ENCODE peak calls at places on chromosomes 11 and 22, in nine cellular contexts. T is NB4, S is SK-N-SH, H is A549, J is HepG2, U is K562, G is HCT116, X is GM12878, P is H1. A is an unnamed sample.

GRCh38 chr11:95154514-95154913 is 64.9 kb downstream of the ENDOD1 start:
- DNase-seq in X (no peak), U (peak), P (peak), G (peak), H (peak), J (peak), T (peak), S (peak), A (peak)

GRCh38 chr11:554824-555499 is 5.6 kb downstream of the LMNTD2 start:
- DNase-seq in T (peak), X (no peak), H (peak), P (peak), J (peak), S (peak), G (peak), U (peak), A (no peak)

GRCh38 chr11:17405232-17406005 is 17.0 kb upstream of the KCNJ11 start:
- DNase-seq in U (no peak), G (peak), T (peak), P (peak), S (peak), H (peak), J (peak), X (no peak), A (no peak)

GRCh38 chr11:35180311-35181233 is 41.6 kb downstream of the CD44 start:
- DNase-seq in P (no peak), X (no peak), S (no peak), U (no peak), J (no peak), G (no peak), T (no peak), H (no peak), A (no peak)

GRCh38 chr11:119518746-119519382 is 95.9 kb upstream of the THY1 start:
- DNase-seq in J (no peak), U (peak), X (no peak), P (peak), G (no peak), T (peak), S (no peak), H (no peak), A (peak)

GRCh38 chr11:107699371-107700348 is 12.2 kb downstream of the SLN start:
- DNase-seq in J (no peak), X (no peak), T (no peak), U (no peak), H (no peak), P (no peak), S (no peak), G (no peak), A (no peak)

GRCh38 chr11:130168105-130168504 is 8.5 kb downstream of the ST14 start:
- DNase-seq in G (no peak), S (no peak), H (no peak), P (no peak), X (no peak), U (no peak), T (no peak), J (no peak), A (no peak)

GRCh38 chr22:41780714-41781507 is 19.6 kb upstream of the CCDC134 start:
- DNase-seq in G (no peak), T (peak), X (peak), S (no peak), P (no peak), H (no peak), J (peak), U (peak), A (peak)

GRCh38 chr11:74453373-74453975 is 13.9 kb downstream of the KCNE3 start:
- DNase-seq in G (peak), T (peak), U (peak), J (peak), H (peak), P (peak), X (peak), S (peak), A (peak)

GRCh38 chr11:110896358-110896757 is 184.1 kb upstream of the ARHGAP20 start:
- DNase-seq in U (no peak), H (no peak), S (no peak), P (no peak), T (no peak), X (no peak), G (no peak), J (no peak), A (no peak)

DNA sequence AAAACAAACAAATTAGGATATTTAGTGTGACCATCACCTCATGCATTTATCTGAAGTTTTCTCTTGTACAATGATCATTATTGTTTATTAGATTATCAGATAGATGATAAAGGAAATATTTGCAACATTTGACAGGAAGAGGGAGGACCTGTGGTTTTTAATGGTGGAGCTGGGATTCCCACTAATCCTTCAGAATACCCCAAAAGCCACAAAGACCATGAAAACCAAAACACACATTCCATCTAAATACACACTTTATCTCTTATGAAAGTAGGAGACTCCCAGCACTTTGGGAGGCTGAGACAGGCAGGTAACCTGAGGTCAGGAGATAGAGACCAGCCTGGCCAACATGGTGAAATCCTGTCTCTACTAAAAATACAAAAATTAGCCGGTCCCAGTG is 7.6 kb upstream of the NDUFV1 start:
- DNase-seq in P (no peak), S (no peak), T (no peak), J (no peak), X (no peak), H (no peak), G (no peak), U (no peak), A (no peak)
- H3K4me3 ChIP-seq in P (no peak), S (no peak), T (no peak), J (no peak), X (no peak), H (no peak), G (no peak), U (no peak), A (no peak)

GRCh38 chr11:98561877-98562395 is 458.8 kb upstream of the CNTN5 start:
- DNase-seq in S (no peak), T (no peak), G (no peak), X (no peak), H (no peak), J (no peak), U (no peak), P (no peak), A (no peak)
- TF ChIP-seq MAX in S (no peak), T (no peak), G (no peak), X (no peak), H (no peak), J (no peak), U (no peak), P (no peak), A (no peak)

DNA sequence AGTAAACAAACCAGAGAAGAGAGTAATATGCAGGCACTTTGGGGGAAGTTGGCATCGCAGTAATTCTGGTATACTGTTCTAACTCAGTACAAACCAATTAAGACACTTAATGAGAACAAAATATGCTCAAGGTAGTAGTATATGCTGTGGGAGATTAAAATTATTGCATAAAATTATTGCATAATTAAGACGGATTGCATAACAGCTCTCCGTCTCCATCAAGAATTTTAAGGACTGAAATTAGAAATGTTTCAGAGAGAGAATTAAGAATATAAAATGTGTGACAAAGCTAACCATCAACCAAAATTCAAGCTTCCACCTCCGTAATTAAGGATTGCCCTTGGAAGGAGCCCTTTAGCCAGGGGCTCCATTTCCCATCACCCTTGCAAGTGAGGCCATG is 428.5 kb downstream of the ETS1 start:
- DNase-seq in U (no peak), J (no peak), S (no peak), H (no peak), P (no peak), G (no peak), T (no peak), X (no peak), A (no peak)
- H3K4me3 ChIP-seq in U (no peak), J (no peak), S (no peak), H (no peak), P (no peak), G (no peak), T (no peak), X (no peak), A (no peak)

GRCh38 chr22:30057375-30057774 is 22.9 kb upstream of the HORMAD2 start:
- DNase-seq in U (no peak), G (no peak), S (no peak), J (no peak), T (no peak), X (no peak), H (no peak), P (no peak), A (no peak)

GRCh38 chr22:30056015-30056414 is 24.2 kb upstream of the HORMAD2 start:
- DNase-seq in G (no peak), J (no peak), T (no peak), H (no peak), X (no peak), P (no peak), U (no peak), S (no peak), A (no peak)

GRCh38 chr22:30054067-30054763 is 26.0 kb upstream of the HORMAD2 start:
- DNase-seq in G (no peak), X (no peak), S (peak), H (no peak), U (no peak), J (no peak), T (no peak), P (no peak), A (no peak)

GRCh38 chr22:30054764-30055069 is 25.5 kb upstream of the HORMAD2 start:
- DNase-seq in G (no peak), T (no peak), X (no peak), J (peak), U (no peak), H (no peak), P (no peak), S (peak), A (no peak)
- TF ChIP-seq MAX in G (no peak), T (no peak), X (no peak), J (peak), U (no peak), H (no peak), P (no peak), S (no peak), A (no peak)

GRCh38 chr11:126195119-126195518 is 16.3 kb downstream of the RPUSD4 start:
- DNase-seq in T (no peak), X (no peak), P (no peak), H (no peak), U (no peak), J (no peak), S (no peak), G (no peak), A (no peak)

GRCh38 chr11:126193038-126193478 is 18.4 kb downstream of the RPUSD4 start:
- DNase-seq in J (peak), X (no peak), S (no peak), H (no peak), T (no peak), U (no peak), G (no peak), P (no peak), A (no peak)

GRCh38 chr11:126194121-126194543 is 17.3 kb downstream of the RPUSD4 start:
- DNase-seq in J (peak), T (peak), X (no peak), S (peak), H (peak), U (peak), G (no peak), P (peak), A (peak)

GRCh38 chr11:126198648-126199047 is 12.8 kb downstream of the RPUSD4 start:
- DNase-seq in S (no peak), P (no peak), J (no peak), H (no peak), X (no peak), T (no peak), G (no peak), U (no peak), A (no peak)

GRCh38 chr11:126197277-126197939 is 14.0 kb downstream of the RPUSD4 start:
- DNase-seq in G (no peak), J (no peak), X (no peak), S (no peak), U (no peak), T (no peak), H (no peak), P (no peak), A (no peak)
- H3K4me3 ChIP-seq in G (no peak), J (no peak), X (no peak), S (no peak), U (no peak), T (no peak), H (no peak), P (no peak), A (no peak)

GRCh38 chr11:126307706-126308105 is 3.8 kb downstream of the DCPS start:
- DNase-seq in T (peak), H (peak), X (no peak), U (no peak), J (peak), S (peak), P (peak), G (no peak), A (peak)
- TF ChIP-seq MAX in T (no peak), H (no peak), X (no peak), U (no peak), J (no peak), S (no peak), P (no peak), G (no peak), A (no peak)

DNA sequence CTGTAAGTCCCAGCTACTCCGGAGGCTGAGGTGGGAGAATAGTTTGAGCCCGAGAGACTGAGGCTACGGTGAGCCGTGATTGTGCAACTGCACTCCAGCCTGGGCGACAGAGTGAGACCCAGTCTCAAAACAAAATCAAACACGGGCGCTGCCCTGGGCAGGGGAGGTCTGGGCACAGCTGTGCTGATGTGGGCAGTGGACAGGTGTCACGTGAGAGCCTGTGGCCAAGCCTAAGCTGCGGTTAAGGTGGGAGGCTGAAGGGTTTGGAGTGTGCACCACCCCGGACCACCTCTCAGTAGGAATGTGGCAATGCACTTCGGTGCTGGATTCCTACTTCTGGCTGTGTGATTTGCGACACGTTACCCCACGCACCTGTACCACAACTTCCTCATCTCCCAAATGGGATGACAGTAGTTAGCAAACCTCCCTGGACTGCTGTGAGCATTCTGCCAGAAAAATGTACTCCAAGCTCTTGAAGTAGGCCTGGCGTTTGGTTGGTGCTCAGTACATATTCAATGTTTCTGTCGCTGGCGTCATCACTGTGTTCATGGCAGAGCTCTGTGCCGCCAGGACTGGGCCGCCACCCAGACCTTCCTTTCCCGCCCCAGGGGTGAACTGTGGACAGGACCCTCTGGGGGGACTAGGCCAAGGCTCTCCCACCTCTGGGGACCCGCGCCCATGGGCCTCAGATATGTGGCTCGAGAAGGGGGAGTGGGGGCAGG is 807 bp upstream of the ZNF74 start:
- DNase-seq in H (no peak), X (no peak), J (no peak), U (peak), P (no peak), T (peak), S (no peak), G (no peak), A (no peak)
- H3K4me3 ChIP-seq in H (peak), X (peak), J (peak), U (peak), P (peak), T (peak), S (peak), G (peak), A (no peak)

GRCh38 chr11:124758355-124759267 is 3.5 kb downstream of the ESAM start:
- DNase-seq in H (peak), U (peak), T (peak), S (peak), J (peak), P (peak), X (no peak), G (peak), A (peak)
- TF ChIP-seq MAX in H (peak), U (no peak), T (peak), S (no peak), J (peak), P (peak), X (no peak), G (no peak), A (no peak)

DNA sequence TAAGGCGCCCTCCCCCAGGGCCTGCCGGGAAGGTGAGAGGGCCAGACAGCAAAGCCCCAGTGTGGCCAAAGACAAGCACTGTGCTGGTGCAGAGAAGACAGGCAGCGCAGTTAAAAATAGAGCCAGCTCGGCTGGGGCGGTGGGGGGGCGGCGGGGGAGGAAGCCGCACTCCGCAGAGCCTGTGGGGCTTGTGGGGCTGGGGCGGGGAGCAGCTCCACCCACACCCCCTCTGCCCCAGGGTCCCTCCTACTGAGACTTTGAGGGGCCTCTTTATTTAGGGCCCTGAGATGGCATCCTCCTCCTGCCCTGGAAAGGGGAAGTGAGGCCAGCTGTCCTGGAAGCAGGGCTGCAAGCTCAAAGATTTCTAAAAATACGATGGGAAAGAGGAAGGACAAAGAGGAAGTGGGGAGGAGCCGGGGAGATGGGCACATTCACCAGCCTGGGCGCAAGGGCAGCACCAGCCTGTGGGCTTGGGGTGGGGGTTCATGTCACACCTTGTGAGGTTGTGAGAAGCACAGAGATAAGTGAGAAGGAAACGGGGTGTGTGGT is 2.6 kb downstream of the CYTH4 start:
- DNase-seq in G (no peak), U (no peak), J (no peak), X (peak), P (no peak), S (no peak), H (no peak), T (peak), A (no peak)
- H3K4me3 ChIP-seq in G (no peak), U (no peak), J (no peak), X (peak), P (no peak), S (no peak), H (no peak), T (peak), A (no peak)